ENCODE peak calls at places on chromosomes 2 and 18, in nine cellular contexts. M, Z, R, U, E, F, W, K and Y are unnamed samples. For H3K36me3, the result is how much of the 10 kb centered on the place peaks cover.

GRCh38 chr2:46365913-46366674 is 68.9 kb downstream of the EPAS1 start:
- DNase-seq in M (no peak), Z (no peak), R (no peak), U (no peak), E (no peak), F (no peak), W (no peak), K (peak), Y (no peak)

GRCh38 chr18:73544032-73544431 is 603.6 kb downstream of the FBXO15 start:
- DNase-seq in M (no peak), Z (no peak), R (no peak), U (no peak), E (no peak), F (no peak), W (no peak), K (no peak), Y (no peak)

GRCh38 chr2:118148809-118149208 is 60.5 kb downstream of the INSIG2 start:
- DNase-seq in M (no peak), Z (no peak), R (no peak), U (no peak), E (no peak), F (no peak), W (no peak), K (no peak), Y (no peak)

GRCh38 chr2:54456526-54457325 is 599 bp downstream of the SPTBN1 start:
- DNase-seq in M (peak), Z (no peak), R (peak), U (peak), E (no peak), F (no peak), W (peak), K (peak), Y (peak)

GRCh38 chr2:236938126-236938525 is 147.6 kb upstream of the COPS8 start:
- DNase-seq in M (no peak), Z (no peak), R (no peak), U (no peak), E (peak), F (no peak), W (no peak), K (no peak), Y (no peak)

GRCh38 chr2:217657252-217657651 is 345.5 kb downstream of the TNS1 start:
- DNase-seq in M (no peak), Z (no peak), R (no peak), U (no peak), E (no peak), F (no peak), W (no peak), K (no peak), Y (no peak)

GRCh38 chr2:180572346-180572745 is 408.1 kb upstream of the UBE2E3 start:
- DNase-seq in M (no peak), Z (no peak), R (no peak), U (no peak), E (no peak), F (no peak), W (no peak), K (peak), Y (no peak)

GRCh38 chr18:57816208-57816999 is 13.3 kb upstream of the ATP8B1 start:
- DNase-seq in M (no peak), Z (no peak), R (no peak), U (no peak), E (no peak), F (no peak), W (no peak), K (no peak), Y (no peak)

GRCh38 chr2:168478206-168478605 is 22.1 kb downstream of the CERS6 start:
- DNase-seq in M (no peak), Z (no peak), R (no peak), U (no peak), E (no peak), F (no peak), W (no peak), K (no peak), Y (no peak)

GRCh38 chr2:44283116-44283666 is 7.9 kb downstream of the SLC3A1 start:
- DNase-seq in M (no peak), Z (no peak), R (no peak), U (no peak), E (no peak), F (no peak), W (no peak), K (no peak), Y (no peak)

GRCh38 chr2:112803691-112804521 is 19.6 kb upstream of the IL1A start:
- DNase-seq in M (no peak), Z (no peak), R (no peak), U (no peak), E (no peak), F (no peak), W (no peak), K (peak), Y (no peak)

GRCh38 chr18:21915546-21915945 is 175.0 kb downstream of the MIB1 start:
- DNase-seq in M (no peak), Z (no peak), R (no peak), U (no peak), E (peak), F (no peak), W (no peak), K (no peak), Y (no peak)

GRCh38 chr18:12283256-12283655 is 24.8 kb upstream of the TUBB6 start:
- DNase-seq in M (no peak), Z (no peak), R (no peak), U (no peak), E (no peak), F (no peak), W (no peak), K (peak), Y (no peak)

GRCh38 chr2:43542285-43542933 is 53.4 kb downstream of the THADA start:
- DNase-seq in M (no peak), Z (peak), R (no peak), U (no peak), E (no peak), F (no peak), W (no peak), K (peak), Y (no peak)

GRCh38 chr2:174510583-174511189 is 23.9 kb upstream of the GPR155 start:
- DNase-seq in M (no peak), Z (no peak), R (no peak), U (no peak), E (no peak), F (no peak), W (no peak), K (peak), Y (no peak)

GRCh38 chr2:63614448-63614968 is 25.7 kb downstream of the MDH1 start:
- DNase-seq in M (no peak), Z (no peak), R (no peak), U (no peak), E (no peak), F (no peak), W (no peak), K (peak), Y (no peak)

GRCh38 chr18:29328932-29329331 is 1152.0 kb upstream of the CDH2 start:
- DNase-seq in M (no peak), Z (no peak), R (no peak), U (no peak), E (no peak), F (no peak), W (no peak), K (no peak), Y (no peak)

GRCh38 chr2:11738589-11739436 is 7.6 kb upstream of the LPIN1 start:
- DNase-seq in M (peak), Z (peak), R (no peak), U (peak), E (no peak), F (peak), W (peak), K (peak), Y (peak)

GRCh38 chr2:186422226-186422625 is 63.8 kb upstream of the ZC3H15 start:
- DNase-seq in M (peak), Z (no peak), R (no peak), U (no peak), E (no peak), F (no peak), W (no peak), K (peak), Y (no peak)

GRCh38 chr2:156536534-156536933 is 100.4 kb downstream of the GPD2 start:
- DNase-seq in M (no peak), Z (no peak), R (no peak), U (no peak), E (no peak), F (no peak), W (no peak), K (no peak), Y (no peak)

GRCh38 chr2:156526950-156527636 is 90.9 kb downstream of the GPD2 start:
- DNase-seq in M (no peak), Z (no peak), R (no peak), U (no peak), E (no peak), F (no peak), W (no peak), K (no peak), Y (no peak)

GRCh38 chr2:156537147-156537546 is 101.0 kb downstream of the GPD2 start:
- DNase-seq in M (no peak), Z (no peak), R (no peak), U (no peak), E (no peak), F (no peak), W (no peak), K (peak), Y (no peak)

GRCh38 chr2:156538083-156538504 is 101.9 kb downstream of the GPD2 start:
- DNase-seq in M (no peak), Z (no peak), R (no peak), U (no peak), E (no peak), F (no peak), W (no peak), K (peak), Y (no peak)

GRCh38 chr2:156532989-156533388 is 96.8 kb downstream of the GPD2 start:
- DNase-seq in M (no peak), Z (no peak), R (no peak), U (no peak), E (no peak), F (no peak), W (no peak), K (no peak), Y (no peak)
- H3K36me3 ChIP-seq in M (under half), Z (under half), R (under half), U (under half), E (under half), F (under half), W (under half), K (under half), Y (under half)

GRCh38 chr18:3624818-3625716 is 175.1 kb downstream of the TGIF1 start:
- DNase-seq in M (peak), Z (peak), R (no peak), U (peak), E (no peak), F (peak), W (no peak), K (peak), Y (no peak)
- H3K27ac ChIP-seq in M (peak), Z (no peak), R (peak), U (peak), E (peak), F (peak), W (peak), K (peak), Y (peak)

DNA sequence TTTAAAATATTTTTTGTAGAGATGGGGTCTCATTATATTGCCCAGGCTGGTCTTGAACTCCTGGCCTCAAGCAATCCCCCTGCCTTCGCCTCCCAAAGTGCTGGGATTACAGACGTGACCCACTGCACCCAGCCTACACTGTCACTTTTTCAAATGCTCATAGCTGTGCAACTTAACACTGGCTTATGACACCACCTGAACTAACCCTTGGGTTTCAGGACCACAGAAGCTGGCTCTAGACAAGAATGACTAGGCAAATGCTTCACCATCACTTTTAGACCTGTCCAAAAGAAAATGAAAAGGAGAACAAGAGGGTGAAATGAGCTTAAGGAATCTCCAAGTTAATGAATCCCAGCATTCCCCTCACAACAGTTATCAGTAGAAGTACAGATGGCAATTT is 13.3 kb downstream of the ERCC3 start:
- DNase-seq in M (no peak), Z (no peak), R (no peak), U (no peak), E (no peak), F (no peak), W (no peak), K (no peak), Y (no peak)
- H3K36me3 ChIP-seq in M (under half), Z (half or more), R (half or more), U (half or more), E (under half), F (half or more), W (half or more), K (half or more), Y (half or more)

GRCh38 chr2:206213514-206213845 is 53.8 kb downstream of the EEF1B2 start:
- DNase-seq in M (no peak), Z (no peak), R (no peak), U (no peak), E (no peak), F (no peak), W (no peak), K (no peak), Y (no peak)

GRCh38 chr2:206208900-206209299 is 49.2 kb downstream of the EEF1B2 start:
- DNase-seq in M (peak), Z (no peak), R (no peak), U (no peak), E (no peak), F (no peak), W (no peak), K (no peak), Y (no peak)

GRCh38 chr2:206211657-206212255 is 52.1 kb downstream of the EEF1B2 start:
- DNase-seq in M (peak), Z (no peak), R (no peak), U (no peak), E (no peak), F (no peak), W (no peak), K (peak), Y (no peak)

GRCh38 chr2:206217162-206217561 is 57.3 kb upstream of the ZDBF2 start:
- DNase-seq in M (no peak), Z (no peak), R (no peak), U (no peak), E (no peak), F (no peak), W (no peak), K (no peak), Y (no peak)

DNA sequence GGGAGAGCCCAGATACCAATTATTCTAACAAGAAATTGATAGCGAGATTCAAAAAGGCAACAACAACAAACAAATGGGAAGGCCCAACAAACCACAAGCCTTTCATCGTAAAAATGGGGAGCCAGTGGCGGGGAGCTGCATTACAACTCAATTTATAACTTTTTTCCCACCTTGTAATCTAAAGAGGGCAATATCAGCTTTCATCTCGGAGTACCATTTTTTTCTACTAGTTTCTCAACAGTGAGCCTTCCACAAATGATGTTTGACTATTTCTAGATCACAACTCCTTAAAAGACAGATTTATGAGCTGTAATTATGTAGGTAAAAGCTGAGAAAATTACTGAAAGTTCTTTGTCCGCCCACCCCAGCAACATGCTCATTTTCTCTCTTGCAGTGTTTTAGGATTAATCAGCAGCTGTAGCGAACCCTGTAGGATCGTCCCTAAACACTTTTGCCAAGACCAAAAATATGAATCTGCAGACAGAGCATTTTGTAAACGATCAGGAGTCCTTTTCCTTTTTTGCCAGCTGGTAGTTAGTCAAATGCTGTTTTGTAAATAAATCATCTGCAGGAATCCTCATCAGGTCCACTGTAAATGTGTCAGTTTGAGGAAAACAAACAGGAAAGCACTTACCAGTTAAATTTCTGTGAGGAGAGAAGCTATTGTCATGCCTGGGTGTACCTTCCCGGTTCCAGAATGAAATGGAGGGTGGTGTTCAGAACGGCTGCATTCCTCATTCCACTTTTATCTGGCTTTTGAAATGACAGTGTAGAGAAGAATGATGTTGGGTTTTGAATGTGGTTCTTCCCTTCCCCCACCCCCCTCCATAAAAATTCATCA is 53.2 kb downstream of the EEF1B2 start:
- DNase-seq in M (no peak), Z (no peak), R (no peak), U (no peak), E (no peak), F (no peak), W (no peak), K (peak), Y (no peak)
- H3K27ac ChIP-seq in M (no peak), Z (no peak), R (no peak), U (no peak), E (peak), F (no peak), W (no peak), K (no peak), Y (no peak)

GRCh38 chr2:115939902-115940301 is 1497.5 kb downstream of the DPP10 start:
- DNase-seq in M (no peak), Z (no peak), R (no peak), U (no peak), E (no peak), F (no peak), W (no peak), K (no peak), Y (no peak)
- H3K36me3 ChIP-seq in M (under half), Z (under half), R (under half), U (under half), E (under half), F (under half), W (under half), K (under half), Y (under half)

GRCh38 chr2:27966466-27966865 is 75.9 kb downstream of the BABAM2 start:
- DNase-seq in M (peak), Z (no peak), R (no peak), U (no peak), E (no peak), F (no peak), W (no peak), K (peak), Y (no peak)
- H3K27ac ChIP-seq in M (no peak), Z (peak), R (no peak), U (no peak), E (peak), F (no peak), W (no peak), K (no peak), Y (no peak)

DNA sequence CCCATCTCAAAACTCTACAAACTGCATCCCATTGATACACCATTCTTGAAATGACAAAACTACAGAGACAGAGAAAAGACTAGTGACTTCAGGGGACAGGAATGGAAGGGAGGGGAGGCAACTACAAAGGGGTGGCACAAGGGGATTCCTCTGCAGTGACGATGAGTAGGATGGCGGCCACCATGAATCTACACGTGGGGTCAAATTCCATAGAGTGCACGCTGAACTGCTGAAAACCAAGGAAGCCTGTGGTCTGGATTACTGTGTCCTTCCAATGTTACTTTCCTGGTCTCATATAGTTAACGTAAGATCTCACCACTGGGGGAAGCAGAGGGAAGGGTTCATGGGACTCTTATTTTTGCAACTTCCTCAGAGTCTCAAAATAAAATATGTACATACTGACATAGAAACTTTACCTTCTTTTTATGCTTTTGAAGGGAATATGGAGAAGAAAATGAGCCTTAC is 23.6 kb downstream of the COX7A2L start:
- DNase-seq in M (no peak), Z (no peak), R (no peak), U (no peak), E (no peak), F (no peak), W (no peak), K (no peak), Y (no peak)
- H3K36me3 ChIP-seq in M (under half), Z (under half), R (under half), U (under half), E (under half), F (half or more), W (half or more), K (under half), Y (under half)

GRCh38 chr2:111100765-111101162 is 19.9 kb upstream of the BCL2L11 start:
- DNase-seq in M (no peak), Z (no peak), R (no peak), U (no peak), E (no peak), F (no peak), W (no peak), K (no peak), Y (no peak)
- H3K27ac ChIP-seq in M (no peak), Z (no peak), R (no peak), U (no peak), E (no peak), F (no peak), W (no peak), K (no peak), Y (no peak)